ENCODE peak calls at places on chromosomes 4 and X, in five cellular contexts. V, F, H, X and S are unnamed samples.

GRCh38 chr4:108359936-108360681 is 191.4 kb upstream of the LEF1 start:
- DNase-seq in V (no peak), F (no peak), H (no peak), X (no peak), S (no peak)

GRCh38 chr4:98873059-98873458 is 55.9 kb downstream of the EIF4E start:
- DNase-seq in V (no peak), F (no peak), H (no peak), X (no peak), S (no peak)

GRCh38 chr4:67558493-67558892 is at the start of gene STAP1:
- DNase-seq in V (peak; percentile 67), F (no peak), H (peak; percentile 35), X (no peak), S (peak; percentile 7)

GRCh38 chrX:86964321-86964720 is 553.3 kb upstream of the KLHL4 start:
- DNase-seq in V (no peak), F (no peak), H (no peak), X (no peak), S (no peak)

GRCh38 chr4:78922207-78922606 is 17.0 kb downstream of the PAQR3 start:
- DNase-seq in V (no peak), F (peak; percentile 12), H (no peak), X (no peak), S (no peak)

GRCh38 chrX:135410861-135411627 is 10.7 kb upstream of the SMIM10L2A start:
- DNase-seq in V (no peak), F (no peak), H (no peak), X (no peak), S (peak; percentile 35)

GRCh38 chr4:106370214-106370613 is 1.6 kb upstream of the GIMD1 start:
- DNase-seq in V (no peak), F (no peak), H (no peak), X (no peak), S (no peak)

GRCh38 chr4:165009493-165010227 is 22.1 kb upstream of the TRIM60 start:
- DNase-seq in V (no peak), F (no peak), H (no peak), X (no peak), S (no peak)

GRCh38 chr4:8261851-8262535 is 7.6 kb upstream of the HTRA3 start:
- DNase-seq in V (no peak), F (no peak), H (peak; percentile 17), X (no peak), S (no peak)

GRCh38 chr4:83285022-83285387 is 407 bp upstream of the COQ2 start:
- DNase-seq in V (peak; percentile 64), F (peak; percentile 4), H (peak; percentile 66), X (no peak), S (peak; percentile 35)

GRCh38 chrX:2609431-2610238 is 81.5 kb upstream of the CD99 start:
- DNase-seq in V (no peak), F (no peak), H (no peak), X (no peak), S (no peak)

GRCh38 chrX:44106864-44107263 is 133.7 kb upstream of the NDP start:
- DNase-seq in V (peak; percentile 53), F (no peak), H (peak; percentile 7), X (no peak), S (no peak)

GRCh38 chr4:33316033-33316432 is 2595.9 kb downstream of the PCDH7 start:
- DNase-seq in V (no peak), F (no peak), H (no peak), X (no peak), S (no peak)

GRCh38 chr4:152310223-152310622 is 225.7 kb downstream of the FBXW7 start:
- DNase-seq in V (no peak), F (peak; percentile 91), H (no peak), X (no peak), S (peak; percentile 33)

GRCh38 chrX:138710866-138711331 is 618 bp downstream of the FGF13 start:
- DNase-seq in V (no peak), F (no peak), H (no peak), X (peak; percentile 33), S (peak; percentile 48)

GRCh38 chrX:111728096-111728495 is 47.1 kb downstream of the ALG13 start:
- DNase-seq in V (no peak), F (peak; percentile 4), H (no peak), X (no peak), S (no peak)

GRCh38 chrX:79728421-79728820 is 286.1 kb upstream of the TBX22 start:
- DNase-seq in V (no peak), F (no peak), H (no peak), X (no peak), S (no peak)

GRCh38 chr4:24141836-24142235 is 252.0 kb upstream of the PPARGC1A start:
- DNase-seq in V (no peak), F (no peak), H (no peak), X (no peak), S (no peak)

GRCh38 chr4:188930822-188931221 is 791.6 kb downstream of the TRIML1 start:
- DNase-seq in V (no peak), F (no peak), H (no peak), X (no peak), S (peak; percentile 47)

GRCh38 chr4:41665808-41666207 is 82.7 kb downstream of the PHOX2B start:
- DNase-seq in V (no peak), F (no peak), H (no peak), X (no peak), S (no peak)